ENCODE peak calls at places on chromosomes 7 and 10, in eight cellular contexts. A is transverse colon, C is ovary, F is epithelial cell of esophagus, B is fibroblast of lung, O is astrocyte of the spinal cord, X is neural progenitor cell, L is stomach. U is an unnamed sample.

GRCh38 chr7:147477526-147477925 is 1113.0 kb upstream of the C7orf33 start:
- DNase-seq in C (no peak), L (no peak), B (no peak), X (no peak), O (no peak), A (no peak), F (no peak), U (no peak)

GRCh38 chr10:48941427-48942075 is 1.9 kb upstream of the LRRC18 start:
- DNase-seq in F (no peak), C (no peak), B (no peak), X (no peak), O (no peak), A (no peak), L (no peak), U (no peak)

GRCh38 chr10:127296696-127297095 is 100.3 kb upstream of the INSYN2A start:
- DNase-seq in C (no peak), A (no peak), L (peak; percentile 8), O (no peak), X (no peak), F (no peak), B (no peak), U (no peak)

GRCh38 chr10:77290528-77291155 is 347.0 kb downstream of the KCNMA1 start:
- DNase-seq in B (peak; percentile 97), L (no peak), A (no peak), C (no peak), X (no peak), O (peak; percentile 93), F (peak; percentile 88), U (peak; percentile 31)

GRCh38 chr10:79221110-79222051 is 125.9 kb upstream of the PPIF start:
- DNase-seq in A (peak; percentile 44), C (peak; percentile 98), F (peak; percentile 86), X (peak; percentile 85), O (peak; percentile 76), L (peak; percentile 49), B (peak; percentile 91), U (no peak)

GRCh38 chr10:97179731-97180366 is 5.9 kb downstream of the SLIT1 start:
- DNase-seq in F (no peak), B (no peak), X (peak; percentile 94), L (no peak), A (no peak), C (no peak), O (no peak), U (no peak)

GRCh38 chr10:75342397-75342796 is 59.2 kb downstream of the ZNF503 start:
- DNase-seq in X (no peak), B (no peak), F (no peak), L (no peak), C (no peak), A (no peak), O (no peak), U (no peak)

GRCh38 chr7:1883031-1883761 is 213.1 kb downstream of the ELFN1 start:
- DNase-seq in O (peak; percentile 71), F (peak; percentile 82), B (peak; percentile 86), L (no peak), A (no peak), C (no peak), X (peak; percentile 34), U (peak; percentile 67)

GRCh38 chr7:48188776-48189520 is 17.7 kb downstream of the ABCA13 start:
- DNase-seq in L (no peak), X (no peak), F (no peak), B (peak; percentile 64), A (no peak), C (no peak), O (peak; percentile 83), U (no peak)
- TF ChIP-seq CTCF in L (no peak), X (no peak), F (no peak), B (no peak), A (no peak), C (no peak), O (peak; percentile 17), U (no peak)

GRCh38 chr10:26334932-26335573 is 103.1 kb upstream of the APBB1IP start:
- DNase-seq in A (peak; percentile 44), F (peak; percentile 62), L (peak; percentile 61), B (peak; percentile 34), O (peak; percentile 55), C (no peak), X (peak; percentile 81), U (peak; percentile 66)

GRCh38 chr10:26335574-26336093 is 102.5 kb upstream of the APBB1IP start:
- DNase-seq in A (no peak), X (no peak), C (no peak), O (no peak), B (no peak), F (no peak), L (no peak), U (no peak)

GRCh38 chr10:26341701-26342100 is 96.4 kb upstream of the APBB1IP start:
- DNase-seq in O (no peak), F (no peak), L (no peak), X (no peak), C (no peak), B (no peak), A (no peak), U (no peak)

GRCh38 chr10:26334232-26334931 is 103.8 kb upstream of the APBB1IP start:
- DNase-seq in L (no peak), A (no peak), B (no peak), X (no peak), O (no peak), F (no peak), C (no peak), U (no peak)

GRCh38 chr10:26336979-26337378 is 101.2 kb upstream of the APBB1IP start:
- DNase-seq in X (no peak), B (no peak), L (no peak), F (no peak), A (no peak), O (no peak), C (no peak), U (no peak)
- TF ChIP-seq CTCF in X (no peak), B (no peak), L (no peak), F (no peak), A (no peak), O (no peak), C (no peak), U (no peak)

GRCh38 chr7:156753630-156754029 is 113.1 kb downstream of the RNF32 start:
- DNase-seq in X (peak; percentile 46), A (no peak), O (no peak), C (no peak), F (no peak), B (no peak), L (no peak), U (no peak)
- TF ChIP-seq CTCF in X (peak; percentile 38), A (no peak), O (no peak), C (no peak), F (no peak), B (no peak), L (no peak), U (no peak)

GRCh38 chr7:21028186-21028989 is 241.7 kb upstream of the SP8 start:
- DNase-seq in O (peak; percentile 1), L (no peak), B (peak; percentile 15), C (no peak), A (peak; percentile 47), X (peak; percentile 86), F (peak; percentile 86), U (peak; percentile 89)
- TF ChIP-seq CTCF in O (no peak), L (no peak), B (no peak), C (no peak), A (peak; percentile 16), X (no peak), F (no peak), U (no peak)

GRCh38 chr10:7056216-7056615 is 354.6 kb downstream of the SFMBT2 start:
- DNase-seq in O (no peak), B (no peak), C (no peak), A (no peak), L (no peak), F (no peak), X (no peak), U (no peak)

GRCh38 chr10:7053195-7053594 is 357.6 kb downstream of the SFMBT2 start:
- DNase-seq in L (no peak), X (peak; percentile 6), O (no peak), B (no peak), A (no peak), F (no peak), C (no peak), U (no peak)

GRCh38 chr10:7054915-7055314 is 355.9 kb downstream of the SFMBT2 start:
- DNase-seq in F (no peak), A (no peak), C (no peak), O (peak; percentile 3), L (no peak), X (peak; percentile 48), B (no peak), U (peak; percentile 52)
- TF ChIP-seq CTCF in F (no peak), A (no peak), C (no peak), O (peak; percentile 34), L (no peak), X (peak; percentile 49), B (peak; percentile 68), U (peak; percentile 31)

DNA sequence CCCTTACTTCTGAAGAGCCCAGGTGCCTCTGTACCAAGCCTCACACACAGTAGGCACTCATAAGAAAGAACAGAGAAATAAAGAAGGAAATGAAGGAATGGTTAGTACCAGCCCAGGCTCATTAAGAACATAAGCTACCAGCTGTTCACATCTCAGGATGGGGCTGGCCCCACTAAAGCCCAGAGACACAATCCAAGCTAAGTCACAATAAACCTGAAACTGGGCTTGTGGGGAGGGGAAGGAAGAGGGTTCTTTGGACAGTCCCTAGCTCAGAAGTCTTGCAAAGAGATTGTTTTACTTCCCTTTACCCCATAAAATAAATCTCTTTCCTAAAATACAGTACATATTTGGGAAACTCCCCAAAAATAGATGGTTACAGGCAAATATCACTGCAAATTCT is 24.3 kb downstream of the FBXW4 start:
- DNase-seq in C (no peak), F (no peak), L (no peak), O (no peak), B (no peak), A (no peak), X (no peak), U (no peak)
- TF ChIP-seq CTCF in C (no peak), F (no peak), L (no peak), O (no peak), B (no peak), A (no peak), X (no peak), U (no peak)

GRCh38 chr7:117873056-117873932 is at the start of gene CTTNBP2:
- DNase-seq in C (peak; percentile 44), B (peak; percentile 62), A (peak; percentile 47), X (peak; percentile 90), L (peak; percentile 45), F (peak; percentile 66), O (peak; percentile 59), U (peak; percentile 48)
- TF ChIP-seq CTCF in C (no peak), B (peak; percentile 44), A (no peak), X (peak; percentile 26), L (no peak), F (no peak), O (peak; percentile 26), U (no peak)

DNA sequence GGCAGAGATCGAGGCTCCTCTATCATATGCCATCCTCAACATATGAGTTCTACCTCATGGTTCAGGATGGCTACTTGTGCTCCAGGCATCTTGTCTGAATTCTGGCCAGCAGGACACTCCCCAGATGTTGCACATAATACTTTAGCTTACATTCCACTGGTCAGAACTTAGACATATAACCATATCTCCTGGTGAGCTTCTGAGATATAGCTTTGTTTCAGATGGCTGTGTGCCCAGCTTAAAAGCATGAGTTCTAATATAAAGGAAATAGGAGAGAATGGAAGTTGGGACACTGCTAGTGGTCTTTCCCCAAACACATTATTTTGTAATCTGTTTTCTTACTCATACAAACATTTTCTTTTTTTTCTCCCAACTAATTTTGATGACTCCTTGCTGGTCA is 50.8 kb upstream of the IFRD1 start:
- DNase-seq in F (no peak), L (no peak), A (no peak), C (no peak), X (no peak), O (peak; percentile 84), B (peak; percentile 23), U (no peak)
- TF ChIP-seq CTCF in F (no peak), L (no peak), A (no peak), C (no peak), X (no peak), O (no peak), B (no peak), U (no peak)

GRCh38 chr10:61750943-61751471 is 88.3 kb downstream of the CABCOCO1 start:
- DNase-seq in F (peak; percentile 79), C (peak; percentile 33), B (peak; percentile 62), A (peak; percentile 88), X (peak; percentile 68), O (peak; percentile 56), L (peak; percentile 84), U (peak; percentile 68)
- TF ChIP-seq CTCF in F (peak; percentile 89), C (no peak), B (peak; percentile 72), A (peak; percentile 84), X (peak; percentile 65), O (peak; percentile 82), L (no peak), U (peak; percentile 47)